ENCODE peak calls at places on chromosomes 7 and 10, in seven cellular contexts. Z, B, G, D, R, J and H are unnamed samples. For H3K4me1, the result is how much of the 10 kb centered on the place peaks cover.

GRCh38 chr7:139370943-139371313 is 11.2 kb downstream of the LUC7L2 start:
- DNase-seq in D (no peak), Z (no peak), J (no peak), B (no peak), R (no peak), G (no peak), H (no peak)

GRCh38 chr7:43491984-43492383 is 90.9 kb upstream of the STK17A start:
- DNase-seq in Z (no peak), R (peak), B (no peak), J (no peak), D (no peak), G (no peak), H (no peak)

GRCh38 chr10:102514487-102515311 is 10.9 kb downstream of the SUFU start:
- DNase-seq in Z (no peak), B (no peak), J (no peak), D (no peak), R (no peak), G (no peak), H (peak)

GRCh38 chr7:154867068-154867467 is 135.9 kb downstream of the PAXIP1 start:
- DNase-seq in Z (no peak), B (no peak), R (no peak), D (no peak), G (no peak), J (no peak), H (no peak)

GRCh38 chr7:142798451-142799438 is 28.0 kb downstream of the PRSS2 start:
- DNase-seq in Z (no peak), J (no peak), B (no peak), D (no peak), R (no peak), G (no peak), H (no peak)

GRCh38 chr7:40530292-40530691 is 395.5 kb downstream of the SUGCT start:
- DNase-seq in Z (no peak), R (no peak), D (no peak), B (no peak), G (no peak), J (no peak), H (no peak)

GRCh38 chr7:46932656-46933424 is 649.1 kb downstream of the TNS3 start:
- DNase-seq in B (no peak), D (no peak), J (no peak), Z (no peak), R (peak), G (peak), H (peak)

GRCh38 chr10:75440271-75440793 is 8.9 kb downstream of the LRMDA start:
- DNase-seq in R (no peak), G (peak), J (no peak), D (no peak), Z (no peak), B (no peak), H (no peak)

GRCh38 chr10:62461120-62461519 is 87.0 kb downstream of the ZNF365 start:
- DNase-seq in J (no peak), R (no peak), D (no peak), B (no peak), Z (no peak), G (no peak), H (no peak)

GRCh38 chr10:104333037-104333727 is 5.1 kb downstream of the ITPRIP start:
- DNase-seq in D (no peak), B (no peak), G (peak), Z (no peak), J (peak), R (peak), H (no peak)

GRCh38 chr10:47233631-47234030 is 66.4 kb upstream of the GDF10 start:
- DNase-seq in J (no peak), B (no peak), Z (no peak), R (no peak), D (no peak), G (no peak), H (no peak)

GRCh38 chr7:118478931-118479330 is 254.4 kb downstream of the ANKRD7 start:
- DNase-seq in Z (no peak), B (no peak), D (no peak), G (no peak), J (no peak), R (no peak), H (no peak)

GRCh38 chr10:36559990-36560389 is 565.4 kb upstream of the ANKRD30A start:
- DNase-seq in Z (no peak), B (no peak), G (no peak), D (no peak), J (no peak), R (no peak), H (no peak)

GRCh38 chr10:30829921-30830671 is 200.5 kb upstream of the LYZL2 start:
- DNase-seq in J (no peak), B (no peak), Z (no peak), G (no peak), D (no peak), R (peak), H (no peak)

GRCh38 chr10:17527530-17528146 is 73.2 kb upstream of the ST8SIA6 start:
- DNase-seq in G (no peak), J (no peak), B (no peak), R (peak), D (peak), Z (no peak), H (no peak)

GRCh38 chr10:30980951-30981616 is 50.6 kb downstream of the ZNF438 start:
- DNase-seq in R (peak), D (no peak), J (peak), B (peak), Z (peak), G (peak), H (peak)

GRCh38 chr7:36870625-36871354 is 146.5 kb upstream of the AOAH start:
- DNase-seq in R (no peak), J (no peak), Z (no peak), G (no peak), D (no peak), B (no peak), H (no peak)

GRCh38 chr10:62266147-62266546 is 2.5 kb downstream of the RTKN2 start:
- DNase-seq in D (no peak), Z (no peak), R (no peak), G (no peak), J (no peak), B (no peak), H (no peak)

GRCh38 chr10:22625511-22626288 is 88.7 kb downstream of the PIP4K2A start:
- DNase-seq in J (no peak), B (no peak), D (no peak), G (no peak), R (no peak), Z (no peak), H (no peak)

GRCh38 chr10:22628309-22628708 is 86.1 kb downstream of the PIP4K2A start:
- DNase-seq in G (no peak), B (no peak), Z (no peak), R (no peak), J (no peak), D (no peak), H (no peak)

GRCh38 chr10:22624289-22624738 is 90.1 kb downstream of the PIP4K2A start:
- DNase-seq in R (peak), B (no peak), Z (no peak), D (no peak), J (no peak), G (no peak), H (no peak)

GRCh38 chr10:22629126-22629525 is 85.3 kb downstream of the PIP4K2A start:
- DNase-seq in G (no peak), R (no peak), J (no peak), D (no peak), B (no peak), Z (no peak), H (no peak)

GRCh38 chr10:22626784-22627183 is 87.6 kb downstream of the PIP4K2A start:
- DNase-seq in D (no peak), G (no peak), B (no peak), Z (no peak), J (no peak), R (no peak), H (no peak)
- H3K4me1 ChIP-seq in D (half or more), G (half or more), B (half or more), Z (under half), J (under half), R (under half), H (under half)

GRCh38 chr10:34114914-34115313 is 700.2 kb downstream of the PARD3 start:
- DNase-seq in Z (no peak), B (no peak), G (no peak), R (no peak), D (no peak), J (no peak), H (no peak)
- H3K27ac ChIP-seq in Z (no peak), B (no peak), G (no peak), R (no peak), D (no peak), J (no peak), H (no peak)

GRCh38 chr10:9895406-9895805 is 1122.3 kb upstream of the CELF2 start:
- DNase-seq in B (no peak), R (no peak), Z (no peak), J (no peak), G (no peak), D (no peak), H (no peak)
- TF ChIP-seq CTCF in B (no peak), R (no peak), Z (no peak), J (no peak), G (no peak), D (no peak), H (no peak)

DNA sequence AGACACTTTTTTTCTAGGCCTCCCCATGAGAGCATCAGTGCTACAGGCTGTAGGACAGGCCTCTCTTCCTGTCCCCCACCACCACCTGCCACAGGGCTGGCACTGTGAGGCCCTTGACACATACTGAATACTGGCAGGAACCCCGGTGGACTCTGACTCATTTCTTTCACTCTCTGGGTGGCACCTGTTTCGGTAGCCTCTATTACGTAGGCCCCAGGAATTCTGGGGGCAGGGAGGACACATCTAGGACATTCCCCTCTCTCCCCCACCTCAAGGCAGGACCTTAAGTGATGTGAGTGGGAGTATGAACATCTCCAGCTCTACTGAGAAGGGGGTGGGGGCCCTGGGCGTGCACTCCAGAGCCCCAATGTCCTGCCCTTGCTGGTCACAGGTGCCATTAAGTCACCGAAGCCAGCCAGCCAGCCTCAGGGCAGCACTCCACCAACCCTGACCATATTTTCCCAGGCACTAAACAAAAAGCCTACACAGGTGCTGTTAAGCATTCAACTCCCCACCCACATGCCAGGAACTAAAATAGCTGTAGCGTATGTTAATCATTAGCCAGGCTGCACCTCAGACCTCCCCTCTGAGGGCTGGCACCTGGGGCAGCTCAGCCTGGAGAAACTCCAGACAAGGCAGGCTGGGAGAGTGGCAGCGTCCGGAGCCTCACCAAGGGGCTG is 8.9 kb downstream of the ANXA11 start:
- DNase-seq in B (no peak), G (peak), J (peak), Z (peak), D (no peak), R (no peak), H (peak)
- H3K4me1 ChIP-seq in B (half or more), G (under half), J (half or more), Z (half or more), D (half or more), R (under half), H (half or more)

GRCh38 chr7:147636553-147636952 is 954.0 kb upstream of the C7orf33 start:
- DNase-seq in Z (no peak), G (no peak), R (no peak), D (no peak), J (no peak), B (no peak), H (no peak)

GRCh38 chr7:147638566-147638965 is 952.0 kb upstream of the C7orf33 start:
- DNase-seq in J (no peak), D (no peak), R (no peak), B (no peak), G (no peak), Z (no peak), H (no peak)

GRCh38 chr7:147640821-147641220 is 949.7 kb upstream of the C7orf33 start:
- DNase-seq in D (no peak), G (no peak), Z (no peak), R (no peak), B (no peak), J (no peak), H (no peak)

GRCh38 chr7:147635288-147635687 is 955.3 kb upstream of the C7orf33 start:
- DNase-seq in D (no peak), G (no peak), Z (no peak), R (no peak), B (no peak), J (no peak), H (no peak)

GRCh38 chr7:147639037-147639436 is 951.5 kb upstream of the C7orf33 start:
- DNase-seq in B (no peak), D (no peak), J (no peak), Z (no peak), G (no peak), R (no peak), H (no peak)
- H3K27ac ChIP-seq in B (no peak), D (no peak), J (no peak), Z (no peak), G (no peak), R (no peak), H (no peak)